ENCODE peak calls at places on chromosomes 16 and 17, in seven cellular contexts. V, C, O, N, Z, A and D are unnamed samples.

GRCh38 chr17:78179372-78179771 is 7.5 kb downstream of the TK1 start:
- DNase-seq in V (no peak), C (no peak), O (peak), N (no peak), Z (no peak), A (no peak), D (no peak)

GRCh38 chr16:2858245-2859025 is 465 bp upstream of the PRSS22 start:
- DNase-seq in V (no peak), C (no peak), O (peak), N (no peak), Z (peak), A (no peak), D (no peak)

GRCh38 chr16:3113765-3114479 is 1.5 kb downstream of the ZNF205 start:
- DNase-seq in V (no peak), C (no peak), O (no peak), N (no peak), Z (no peak), A (no peak), D (no peak)

GRCh38 chr16:11350531-11351335 is 5.5 kb downstream of the RMI2 start:
- DNase-seq in V (no peak), C (no peak), O (no peak), N (peak), Z (no peak), A (no peak), D (no peak)

GRCh38 chr17:9725575-9725974 is 65.8 kb downstream of the DHRS7C start:
- DNase-seq in V (no peak), C (no peak), O (no peak), N (no peak), Z (no peak), A (no peak), D (peak)

GRCh38 chr16:50441758-50442157 is 73.0 kb upstream of the BRD7 start:
- DNase-seq in V (no peak), C (no peak), O (peak), N (no peak), Z (no peak), A (no peak), D (no peak)

GRCh38 chr17:7846765-7847661 is 7.9 kb upstream of the TMEM88 start:
- DNase-seq in V (peak), C (no peak), O (no peak), N (no peak), Z (no peak), A (no peak), D (no peak)

GRCh38 chr17:41505836-41506767 is 690 bp upstream of the KRT13 start:
- DNase-seq in V (no peak), C (no peak), O (peak), N (no peak), Z (no peak), A (no peak), D (no peak)

GRCh38 chr17:45370949-45371413 is 54.2 kb upstream of the MAP3K14 start:
- DNase-seq in V (peak), C (no peak), O (peak), N (no peak), Z (no peak), A (no peak), D (no peak)

GRCh38 chr16:54446639-54447038 is 160.1 kb upstream of the IRX3 start:
- DNase-seq in V (peak), C (no peak), O (no peak), N (no peak), Z (no peak), A (no peak), D (no peak)

GRCh38 chr16:85566502-85567100 is 46.5 kb upstream of the GSE1 start:
- DNase-seq in V (no peak), C (no peak), O (peak), N (no peak), Z (peak), A (no peak), D (no peak)

GRCh38 chr17:16491703-16492612 is at the start of gene LRRC75A:
- DNase-seq in V (peak), C (no peak), O (peak), N (no peak), Z (peak), A (peak), D (no peak)

GRCh38 chr16:65278874-65279273 is 157.0 kb upstream of the CDH11 start:
- DNase-seq in V (no peak), C (no peak), O (no peak), N (no peak), Z (no peak), A (no peak), D (no peak)

GRCh38 chr17:57881143-57881542 is 31.3 kb upstream of the MRPS23 start:
- DNase-seq in V (no peak), C (no peak), O (no peak), N (no peak), Z (peak), A (no peak), D (no peak)

GRCh38 chr17:4735825-4736651 is 3.6 kb upstream of the ZMYND15 start:
- DNase-seq in V (no peak), C (no peak), O (no peak), N (no peak), Z (no peak), A (no peak), D (peak)

GRCh38 chr17:83187782-83188311 is 108.4 kb downstream of the METRNL start:
- DNase-seq in V (no peak), C (no peak), O (no peak), N (no peak), Z (no peak), A (no peak), D (no peak)

GRCh38 chr16:4701791-4702465 is 8.6 kb downstream of the NUDT16L1 start:
- DNase-seq in V (no peak), C (no peak), O (no peak), N (no peak), Z (no peak), A (no peak), D (no peak)

GRCh38 chr16:85210423-85211169 is 98.3 kb upstream of the CIBAR2 start:
- DNase-seq in V (no peak), C (no peak), O (no peak), N (no peak), Z (no peak), A (no peak), D (no peak)